ENCODE peak calls at places on chromosomes 12 and 14, in ten cellular contexts. O is stimulated activated CD4-positive, alpha-beta T cell treated with anti-CD3 and anti-CD28 coated beads, TNF-alpha, amount 100 ng/mL, for 1 hour; I is kidney tubule cell; P is Kasumi-1; A is HFFc6; L is foreskin melanocyte; V is ovary; B is CD4-positive, CD25-positive, alpha-beta regulatory T cell; Y is mucosa of gallbladder; M is GM04504. Q is an unnamed sample.
A peak's percentile ranks its signal among the peaks of the same experiment; 100 is the strongest.

GRCh38 chr12:130965214-130965613 is 11.5 kb downstream of the ADGRD1 start:
- DNase-seq in Y (no peak), A (no peak), V (no peak), O (no peak), L (peak; percentile 82), I (no peak), B (no peak), P (no peak), M (no peak), Q (no peak)

GRCh38 chr14:68604822-68605221 is 188.0 kb downstream of the ZFP36L1 start:
- DNase-seq in P (no peak), B (no peak), M (no peak), I (no peak), Y (no peak), L (no peak), O (no peak), A (no peak), V (no peak), Q (no peak)

GRCh38 chr12:74782086-74782485 is 244.5 kb downstream of the ATXN7L3B start:
- DNase-seq in M (no peak), I (no peak), V (no peak), L (no peak), Y (no peak), B (no peak), A (no peak), O (no peak), P (no peak), Q (no peak)

GRCh38 chr12:113098428-113099028 is 37.0 kb downstream of the RASAL1 start:
- DNase-seq in V (peak; percentile 30), B (peak; percentile 40), O (peak; percentile 21), I (peak; percentile 96), P (peak; percentile 43), L (peak; percentile 15), A (peak; percentile 90), Y (peak; percentile 81), M (peak; percentile 66), Q (peak; percentile 71)

GRCh38 chr14:75491376-75491978 is 30.8 kb upstream of the BATF start:
- DNase-seq in I (no peak), M (no peak), P (no peak), B (no peak), A (no peak), Y (no peak), V (no peak), O (no peak), L (no peak), Q (no peak)

GRCh38 chr14:101889898-101890297 is 74.5 kb upstream of the DYNC1H1 start:
- DNase-seq in Y (no peak), I (no peak), O (no peak), P (peak; percentile 27), V (no peak), M (peak; percentile 39), A (peak; percentile 11), L (no peak), B (no peak), Q (peak; percentile 29)

GRCh38 chr12:79162948-79163347 is 298.4 kb downstream of the SYT1 start:
- DNase-seq in I (no peak), M (no peak), Y (no peak), P (no peak), V (no peak), O (no peak), L (no peak), B (no peak), A (no peak), Q (no peak)

GRCh38 chr12:75087656-75088055 is 122.0 kb downstream of the KCNC2 start:
- DNase-seq in O (no peak), Y (no peak), A (peak; percentile 2), I (peak; percentile 9), B (no peak), V (no peak), P (peak; percentile 26), L (no peak), M (no peak), Q (no peak)

GRCh38 chr14:74594021-74594420 is 18.0 kb downstream of the LTBP2 start:
- DNase-seq in O (no peak), A (no peak), Y (no peak), L (no peak), V (no peak), I (no peak), P (no peak), B (no peak), M (no peak), Q (no peak)

GRCh38 chr12:52395761-52396434 is 10.2 kb downstream of the KRT82 start:
- DNase-seq in O (no peak), M (no peak), B (no peak), I (peak; percentile 57), L (no peak), P (no peak), V (no peak), Y (peak; percentile 24), A (no peak), Q (peak; percentile 60)

GRCh38 chr12:43797561-43798217 is 8.4 kb downstream of the TWF1 start:
- DNase-seq in V (no peak), P (no peak), A (no peak), L (no peak), O (no peak), M (no peak), B (no peak), Y (no peak), I (no peak), Q (no peak)

GRCh38 chr12:29072631-29073030 is 76.4 kb upstream of the FAR2 start:
- DNase-seq in P (no peak), A (no peak), V (no peak), M (no peak), L (peak; percentile 65), B (no peak), I (peak; percentile 91), O (no peak), Y (no peak), Q (no peak)

GRCh38 chr14:105902131-105902898 is 375.9 kb downstream of the TMEM121 start:
- DNase-seq in L (no peak), A (no peak), M (no peak), Y (no peak), P (no peak), V (no peak), I (no peak), B (no peak), O (no peak), Q (no peak)

GRCh38 chr12:79275631-79276030 is 411.1 kb downstream of the SYT1 start:
- DNase-seq in O (no peak), I (peak; percentile 93), P (no peak), M (no peak), V (no peak), B (no peak), Y (no peak), A (no peak), L (no peak), Q (no peak)

GRCh38 chr12:90061834-90062233 is 353.2 kb upstream of the ATP2B1 start:
- DNase-seq in O (no peak), I (no peak), A (no peak), P (no peak), M (no peak), L (no peak), Y (no peak), V (no peak), B (no peak), Q (no peak)

GRCh38 chr12:4164591-4165558 is 108.7 kb upstream of the CCND2 start:
- DNase-seq in P (peak; percentile 29), M (peak; percentile 8), A (peak; percentile 37), L (no peak), I (peak; percentile 86), Y (peak; percentile 35), O (no peak), V (no peak), B (peak; percentile 39), Q (peak; percentile 65)

GRCh38 chr12:104575442-104575841 is 118.7 kb downstream of the CHST11 start:
- DNase-seq in Y (no peak), A (no peak), I (no peak), B (no peak), M (no peak), L (no peak), O (no peak), P (no peak), V (no peak), Q (no peak)

GRCh38 chr14:85578925-85579324 is 49.0 kb downstream of the FLRT2 start:
- DNase-seq in M (no peak), L (no peak), I (no peak), B (no peak), P (no peak), Y (no peak), V (no peak), A (no peak), O (no peak), Q (no peak)

GRCh38 chr12:28893365-28893764 is 255.7 kb upstream of the FAR2 start:
- DNase-seq in A (no peak), O (no peak), V (no peak), Y (no peak), B (no peak), P (no peak), L (no peak), M (peak; percentile 40), I (no peak), Q (peak; percentile 63)

GRCh38 chr12:54032627-54033100 is at the start of gene HOXC5:
- DNase-seq in O (no peak), V (peak; percentile 84), M (no peak), L (peak; percentile 87), I (peak; percentile 76), B (no peak), A (peak; percentile 28), P (peak; percentile 39), Y (peak; percentile 64), Q (peak; percentile 71)